ENCODE peak calls at places on chromosomes 12 and 14, in nine cellular contexts. J is CD4-positive, alpha-beta T cell; W is GM12865; I is B cell; Y is WTC11; U is cardiac fibroblast; A is upper lobe of left lung; S is nephron progenitor cell; R is GM13976. V is an unnamed sample.

GRCh38 chr12:114933428-114934160 is 249.6 kb upstream of the TBX3 start:
- DNase-seq in J (no peak), W (no peak), I (no peak), Y (no peak), U (peak; percentile 67), A (no peak), S (no peak), R (no peak), V (no peak)

GRCh38 chr12:72072613-72073212 is 134.1 kb downstream of the TPH2 start:
- DNase-seq in J (no peak), W (no peak), I (no peak), Y (no peak), U (no peak), A (no peak), S (no peak), R (no peak), V (no peak)

GRCh38 chr14:22383515-22384166 is 205.4 kb downstream of the DAD1 start:
- DNase-seq in J (no peak), W (peak; percentile 90), I (peak; percentile 84), Y (no peak), U (no peak), A (peak; percentile 65), S (no peak), R (peak; percentile 64), V (no peak)

GRCh38 chr12:85755760-85756159 is 80.4 kb downstream of the RASSF9 start:
- DNase-seq in J (no peak), W (no peak), I (no peak), Y (no peak), U (peak; percentile 11), A (no peak), S (no peak), R (no peak), V (no peak)

GRCh38 chr14:43898709-43899108 is 608.4 kb downstream of the FSCB start:
- DNase-seq in J (no peak), W (no peak), I (no peak), Y (no peak), U (no peak), A (no peak), S (no peak), R (no peak), V (no peak)

GRCh38 chr12:75488553-75488952 is 8.0 kb downstream of the GLIPR1 start:
- DNase-seq in J (no peak), W (peak; percentile 45), I (no peak), Y (peak; percentile 34), U (peak; percentile 54), A (no peak), S (no peak), R (no peak), V (no peak)

GRCh38 chr12:117494833-117495714 is 133.6 kb upstream of the NOS1 start:
- DNase-seq in J (no peak), W (no peak), I (no peak), Y (no peak), U (no peak), A (no peak), S (peak; percentile 36), R (no peak), V (no peak)

GRCh38 chr14:99231181-99231849 is 40.7 kb downstream of the BCL11B start:
- DNase-seq in J (no peak), W (no peak), I (no peak), Y (no peak), U (no peak), A (no peak), S (peak; percentile 54), R (no peak), V (no peak)

GRCh38 chr14:69398818-69399210 is 322 bp downstream of the SLC39A9 start:
- DNase-seq in J (no peak), W (no peak), I (no peak), Y (no peak), U (no peak), A (no peak), S (no peak), R (no peak), V (peak; percentile 65)

GRCh38 chr12:100794441-100795192 is at the start of gene ANO4:
- DNase-seq in J (no peak), W (no peak), I (no peak), Y (peak; percentile 22), U (peak; percentile 5), A (no peak), S (peak; percentile 34), R (no peak), V (no peak)

GRCh38 chr14:58362798-58363412 is 32.8 kb upstream of the TOMM20L start:
- DNase-seq in J (no peak), W (peak; percentile 34), I (no peak), Y (no peak), U (peak; percentile 37), A (no peak), S (no peak), R (peak; percentile 26), V (no peak)

GRCh38 chr12:47851303-47851952 is 31.7 kb upstream of the HDAC7 start:
- DNase-seq in J (no peak), W (no peak), I (no peak), Y (no peak), U (no peak), A (no peak), S (no peak), R (no peak), V (no peak)

GRCh38 chr12:96249196-96250118 is 55.3 kb downstream of the ELK3 start:
- DNase-seq in J (no peak), W (no peak), I (no peak), Y (no peak), U (peak; percentile 74), A (no peak), S (peak; percentile 70), R (no peak), V (no peak)

GRCh38 chr14:92724516-92725340 is 23.7 kb downstream of the LGMN start:
- DNase-seq in J (no peak), W (no peak), I (no peak), Y (no peak), U (peak; percentile 45), A (peak; percentile 82), S (no peak), R (no peak), V (no peak)

GRCh38 chr14:90522585-90523191 is 125.9 kb downstream of the CALM1 start:
- DNase-seq in J (no peak), W (no peak), I (no peak), Y (no peak), U (peak; percentile 65), A (peak; percentile 69), S (no peak), R (no peak), V (no peak)

GRCh38 chr12:123741937-123742572 is 20.0 kb upstream of the DNAH10 start:
- DNase-seq in J (no peak), W (peak; percentile 31), I (no peak), Y (no peak), U (no peak), A (no peak), S (no peak), R (peak; percentile 45), V (peak; percentile 69)

DNA sequence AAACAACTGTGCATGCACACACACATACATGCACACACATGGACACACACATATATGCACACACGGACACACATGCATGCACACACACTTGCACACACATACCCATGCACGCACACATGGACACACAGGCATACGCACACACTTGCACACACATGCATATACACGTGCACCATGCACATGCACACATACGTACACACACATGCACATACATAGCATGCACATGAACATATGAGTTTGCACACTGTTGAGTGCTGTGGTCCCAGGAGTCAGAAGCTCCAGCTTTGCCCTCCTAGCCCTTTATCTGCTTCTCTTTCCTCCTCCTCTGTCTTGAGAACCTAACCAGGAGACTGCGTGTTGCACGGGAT is 3.7 kb upstream of the LRTM2 start:
- DNase-seq in J (no peak), W (no peak), I (no peak), Y (no peak), U (no peak), A (no peak), S (no peak), R (no peak), V (no peak)
- TF ChIP-seq CTCF in J (no peak), W (no peak), I (no peak), Y (no peak), U (no peak), A (no peak), S (no peak), R (no peak), V (no peak)

DNA sequence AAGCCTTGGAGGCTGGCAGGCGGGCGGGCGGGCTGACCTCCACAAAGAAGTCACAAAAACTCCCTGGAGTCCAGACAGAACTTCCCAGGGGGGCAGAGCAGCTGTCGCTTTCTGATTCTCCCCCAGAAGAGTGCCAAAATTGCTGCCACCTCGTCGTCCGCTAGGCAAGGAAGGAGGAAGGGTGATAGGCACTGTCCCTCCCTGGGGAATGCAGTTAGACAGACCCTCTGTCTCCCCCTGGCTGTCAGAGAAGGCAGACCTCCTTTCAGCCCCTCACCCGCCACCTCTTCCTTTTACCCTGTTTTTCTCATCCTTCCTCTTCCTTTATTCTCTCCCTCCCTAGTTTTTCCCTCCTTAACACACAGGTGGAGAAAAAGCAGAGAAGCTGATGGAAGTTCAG is 18.7 kb downstream of the GRIN2B start:
- DNase-seq in J (no peak), W (peak; percentile 24), I (no peak), Y (peak; percentile 58), U (no peak), A (no peak), S (peak; percentile 18), R (no peak), V (no peak)
- TF ChIP-seq CTCF in J (no peak), W (peak; percentile 48), I (peak; percentile 24), Y (peak; percentile 65), U (no peak), A (no peak), S (peak; percentile 33), R (peak; percentile 22), V (no peak)

GRCh38 chr14:100905166-100905565 is 1.6 kb upstream of the RTL1 start:
- DNase-seq in J (no peak), W (no peak), I (no peak), Y (no peak), U (no peak), A (no peak), S (no peak), R (no peak), V (no peak)

GRCh38 chr14:100903672-100904185 is at the start of gene RTL1:
- DNase-seq in J (no peak), W (no peak), I (no peak), Y (no peak), U (no peak), A (no peak), S (no peak), R (no peak), V (no peak)

GRCh38 chr14:100906420-100906819 is 2.9 kb upstream of the RTL1 start:
- DNase-seq in J (no peak), W (no peak), I (no peak), Y (peak; percentile 61), U (no peak), A (no peak), S (peak; percentile 43), R (peak; percentile 31), V (peak; percentile 11)

GRCh38 chr14:100902792-100903191 is 730 bp downstream of the RTL1 start:
- DNase-seq in J (no peak), W (no peak), I (no peak), Y (peak; percentile 10), U (no peak), A (no peak), S (no peak), R (no peak), V (no peak)

GRCh38 chr14:100904307-100905019 is 941 bp upstream of the RTL1 start:
- DNase-seq in J (no peak), W (no peak), I (no peak), Y (peak; percentile 75), U (no peak), A (no peak), S (peak; percentile 81), R (no peak), V (no peak)
- TF ChIP-seq CTCF in J (no peak), W (no peak), I (no peak), Y (no peak), U (peak; percentile 2), A (no peak), S (peak; percentile 60), R (no peak), V (no peak)

GRCh38 chr12:57452937-57453509 is 2.1 kb upstream of the INHBE start:
- DNase-seq in J (no peak), W (peak; percentile 72), I (peak; percentile 48), Y (peak; percentile 94), U (peak; percentile 84), A (peak; percentile 84), S (peak; percentile 90), R (peak; percentile 69), V (peak; percentile 81)
- TF ChIP-seq CTCF in J (peak; percentile 55), W (peak; percentile 95), I (peak; percentile 72), Y (peak; percentile 76), U (peak; percentile 98), A (peak; percentile 82), S (peak; percentile 84), R (peak; percentile 92), V (peak; percentile 87)

V was measured in activated CD8-positive, alpha-beta T cell treated with anti-CD3 and anti-CD28 coated beads for 36 hours.